ENCODE peak calls at places on chromosome 17, in six cellular contexts. Q is IMR-90, L is hepatocyte, V is neural progenitor cell, J is K562, G is fibroblast of lung. C is an unnamed sample.

GRCh38 chr17:29150191-29150590 is 30.0 kb downstream of the MYO18A start:
- DNase-seq in V (no peak), Q (no peak), L (no peak), J (no peak), G (no peak), C (no peak)

GRCh38 chr17:50917418-50917743 is 51.2 kb upstream of the TOB1 start:
- DNase-seq in V (peak; percentile 21), J (no peak), Q (no peak), L (no peak), G (no peak), C (no peak)

GRCh38 chr17:12089809-12090384 is 69.2 kb downstream of the MAP2K4 start:
- DNase-seq in V (no peak), G (peak; percentile 55), Q (peak; percentile 83), J (peak; percentile 5), L (no peak), C (peak; percentile 77)

GRCh38 chr17:74386397-74386796 is 19.1 kb downstream of the GPR142 start:
- DNase-seq in L (peak; percentile 66), V (no peak), Q (no peak), G (no peak), J (no peak), C (peak; percentile 66)

GRCh38 chr17:76252040-76252954 is 12.0 kb upstream of the RNF157 start:
- DNase-seq in L (peak; percentile 67), G (peak; percentile 96), J (no peak), V (no peak), Q (peak; percentile 99), C (peak; percentile 97)

GRCh38 chr17:73950515-73950914 is 253.0 kb upstream of the RPL38 start:
- DNase-seq in Q (no peak), V (no peak), G (no peak), J (peak; percentile 27), L (no peak), C (no peak)

GRCh38 chr17:81537343-81537855 is 9.2 kb downstream of the FSCN2 start:
- DNase-seq in G (no peak), Q (no peak), V (peak; percentile 70), J (peak; percentile 59), L (peak; percentile 65), C (no peak)

GRCh38 chr17:27756467-27757371 is 43.6 kb downstream of the NOS2 start:
- DNase-seq in L (peak; percentile 69), Q (peak; percentile 30), J (peak; percentile 39), V (peak; percentile 64), G (peak; percentile 48), C (peak; percentile 80)

GRCh38 chr17:72152392-72152727 is 31.5 kb downstream of the SOX9 start:
- DNase-seq in V (no peak), Q (peak; percentile 25), G (peak; percentile 77), J (no peak), L (no peak), C (peak; percentile 64)

GRCh38 chr17:63446981-63447687 is 1.0 kb upstream of the CYB561 start:
- DNase-seq in G (no peak), Q (no peak), J (no peak), V (peak; percentile 30), L (no peak), C (no peak)

GRCh38 chr17:46940692-46941404 is 17.9 kb downstream of the GOSR2 start:
- DNase-seq in G (peak; percentile 69), J (peak; percentile 82), L (peak; percentile 90), V (peak; percentile 76), Q (peak; percentile 60), C (peak; percentile 96)

GRCh38 chr17:10757067-10757466 is 27.2 kb upstream of the TMEM220 start:
- DNase-seq in L (peak; percentile 66), J (no peak), G (no peak), Q (no peak), V (no peak), C (no peak)

GRCh38 chr17:1905190-1905919 is 75.5 kb downstream of the RPA1 start:
- DNase-seq in L (no peak), Q (no peak), G (no peak), V (peak; percentile 73), J (no peak), C (peak; percentile 23)

GRCh38 chr17:49875690-49876089 is 27.8 kb upstream of the TAC4 start:
- DNase-seq in V (peak; percentile 61), J (no peak), Q (no peak), L (no peak), G (no peak), C (no peak)

GRCh38 chr17:36752096-36752888 is 150.9 kb downstream of the MRM1 start:
- DNase-seq in V (no peak), L (no peak), Q (no peak), G (no peak), J (no peak), C (no peak)

GRCh38 chr17:17497065-17497844 is 1.1 kb upstream of the RASD1 start:
- DNase-seq in G (no peak), Q (no peak), V (no peak), J (no peak), L (no peak), C (peak; percentile 84)
- H2AFZ ChIP-seq in G (peak overlapping the region; percentile 16), Q (peak overlapping the region; percentile 73), V (peak overlapping the region; percentile 78), J (no peak overlapping the region), L (no peak overlapping the region), C (peak overlapping the region; percentile 72)

DNA sequence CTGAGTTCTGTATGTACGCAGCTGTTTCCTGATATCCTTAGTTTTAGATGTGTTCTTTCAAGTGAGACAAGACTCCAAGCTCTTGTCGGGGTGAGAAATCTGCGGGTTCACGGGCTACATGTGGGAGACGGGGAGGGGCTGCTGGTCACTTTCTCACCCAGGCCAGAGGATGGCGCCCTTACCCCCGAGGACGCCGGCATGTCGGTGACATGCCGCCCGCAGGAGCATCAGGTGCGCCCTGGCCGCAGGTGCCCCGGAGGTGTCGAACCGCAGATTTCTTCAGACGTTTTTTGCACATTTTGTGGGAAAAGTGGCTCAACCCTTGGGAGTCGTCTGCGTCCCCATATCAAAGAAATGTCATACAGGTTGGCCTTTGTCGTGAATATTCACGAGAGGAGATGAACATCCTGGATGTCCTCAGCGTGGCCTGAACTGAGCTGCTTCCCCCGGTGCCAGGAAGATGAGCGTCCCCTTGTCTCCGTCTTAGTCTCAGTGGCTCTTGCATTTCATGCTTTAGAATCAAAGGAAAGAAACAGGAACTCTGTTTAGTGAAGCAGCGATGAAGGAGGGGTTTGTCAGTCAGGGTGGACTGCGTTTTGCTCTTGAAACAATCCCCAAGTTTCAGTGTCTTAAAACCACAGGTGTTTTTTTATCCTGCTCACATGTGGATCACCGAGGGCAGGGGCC is 75.3 kb upstream of the ZNF750 start:
- DNase-seq in Q (no peak), L (no peak), V (no peak), J (peak; percentile 36), G (no peak), C (no peak)
- TF ChIP-seq CTCF in Q (peak; percentile 11), L (no peak), V (peak; percentile 32), J (peak; percentile 43), G (peak; percentile 16), C (no peak)

GRCh38 chr17:7613769-7614421 is 802 bp downstream of the FXR2 start:
- DNase-seq in J (no peak), L (no peak), V (no peak), G (peak; percentile 31), Q (peak; percentile 50), C (peak; percentile 73)

GRCh38 chr17:7610641-7611040 is 4.1 kb downstream of the FXR2 start:
- DNase-seq in L (no peak), J (no peak), G (no peak), V (no peak), Q (no peak), C (no peak)

GRCh38 chr17:7614422-7615264 is at the start of gene FXR2:
- DNase-seq in J (peak; percentile 95), G (peak; percentile 100), L (peak; percentile 100), Q (peak; percentile 100), V (peak; percentile 100), C (peak; percentile 100)

GRCh38 chr17:7611635-7612293 is 2.9 kb downstream of the FXR2 start:
- DNase-seq in V (no peak), G (no peak), J (no peak), Q (no peak), L (no peak), C (peak; percentile 51)

DNA sequence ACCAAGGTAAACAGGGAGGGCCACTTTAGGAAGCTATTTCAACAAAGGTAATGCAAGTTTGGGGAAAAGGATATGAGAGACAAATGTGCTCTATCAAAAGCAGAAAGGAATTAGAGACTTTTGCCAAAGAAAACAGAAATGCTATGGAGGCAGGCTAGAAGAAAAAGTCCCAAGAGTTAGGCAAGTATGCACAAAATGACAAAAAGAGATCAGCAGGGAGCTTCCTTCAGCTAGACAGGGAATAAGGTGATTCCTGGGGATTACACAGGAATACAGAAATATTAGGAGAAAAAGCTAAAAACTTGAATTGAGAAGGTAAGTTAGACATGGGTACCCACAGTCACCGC is 2.4 kb downstream of the FXR2 start:
- DNase-seq in V (no peak), Q (no peak), L (no peak), J (no peak), G (no peak), C (peak; percentile 73)
- H3K4me2 ChIP-seq in V (peak overlapping the region; percentile 52), Q (peak overlapping the region; percentile 27), L (peak overlapping the region; percentile 92), J (peak overlapping the region; percentile 40), G (peak overlapping the region; percentile 60), C (peak overlapping the region; percentile 62)

GRCh38 chr17:16569358-16569712 is 331 bp upstream of the ZNF287 start:
- DNase-seq in J (no peak), G (no peak), L (no peak), V (no peak), Q (no peak), C (no peak)
- H2AFZ ChIP-seq in J (no peak overlapping the region), G (no peak overlapping the region), L (no peak overlapping the region), V (peak overlapping the region; percentile 98), Q (peak overlapping the region; percentile 100), C (peak overlapping the region; percentile 95)

DNA sequence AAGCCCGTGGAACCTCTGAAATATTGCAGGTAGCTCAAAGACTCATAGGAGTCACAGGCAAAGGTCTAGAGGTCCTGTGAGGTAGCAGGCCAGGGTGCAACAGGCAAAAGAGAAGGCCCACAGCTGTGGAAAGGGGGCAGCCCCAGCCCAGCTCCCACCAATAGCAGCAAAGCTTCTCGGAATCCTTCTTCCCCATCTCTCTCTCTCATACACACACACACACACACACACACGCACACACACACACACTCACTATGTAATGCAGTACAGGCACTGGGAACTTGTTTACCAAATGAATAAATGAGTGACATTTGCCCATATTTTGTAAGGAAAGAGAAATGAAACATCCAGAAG is 16.8 kb upstream of the SUPT4H1 start:
- DNase-seq in V (no peak), G (no peak), L (no peak), J (no peak), Q (no peak), C (no peak)
- TF ChIP-seq CTCF in V (no peak), G (no peak), L (no peak), J (no peak), Q (no peak), C (no peak)